ENCODE peak calls at places on chromosomes 4 and X, in four cellular contexts. P is stimulated activated CD4-positive, alpha-beta T cell treated with anti-CD3 and anti-CD28 coated beads, Interleukin-4, amount 100 ng/mL, for 1 hour; B is lower leg skin; Z is NCI-H2081. T is an unnamed sample.

GRCh38 chrX:426881-427280 is 40.2 kb upstream of the PPP2R3B start:
- DNase-seq in B (no peak), Z (no peak), P (no peak), T (no peak)

GRCh38 chr4:1201851-1202525 is 29.6 kb upstream of the SPON2 start:
- DNase-seq in P (peak; percentile 62), Z (no peak), B (peak; percentile 73), T (no peak)

GRCh38 chr4:177484613-177485021 is 42.4 kb upstream of the AGA start:
- DNase-seq in P (no peak), B (no peak), Z (no peak), T (no peak)

GRCh38 chr4:83830138-83830537 is 294.2 kb downstream of the GPAT3 start:
- DNase-seq in B (no peak), P (no peak), Z (peak; percentile 20), T (no peak)

GRCh38 chrX:107565005-107565404 is 63.3 kb upstream of the PRPS1 start:
- DNase-seq in B (no peak), Z (no peak), P (no peak), T (no peak)

GRCh38 chrX:3550160-3550765 is 163.2 kb downstream of the PRKX start:
- DNase-seq in P (no peak), Z (no peak), B (peak; percentile 14), T (no peak)

GRCh38 chr4:134624365-134624764 is 422.8 kb upstream of the PABPC4L start:
- DNase-seq in P (no peak), Z (no peak), B (no peak), T (no peak)

GRCh38 chr4:64497526-64497925 is 88.3 kb upstream of the TECRL start:
- DNase-seq in Z (no peak), B (no peak), P (no peak), T (no peak)

GRCh38 chrX:78314561-78314960 is 12.8 kb downstream of the CYSLTR1 start:
- DNase-seq in B (no peak), P (peak; percentile 16), Z (no peak), T (no peak)

GRCh38 chrX:33336783-33337182 is 125.4 kb upstream of the DMD start:
- DNase-seq in B (no peak), P (no peak), Z (peak; percentile 37), T (no peak)

GRCh38 chr4:169254546-169254983 is 16.2 kb downstream of the SH3RF1 start:
- DNase-seq in P (no peak), B (no peak), Z (no peak), T (no peak)

GRCh38 chr4:129926936-129927335 is 831.0 kb downstream of the C4orf33 start:
- DNase-seq in P (no peak), B (no peak), Z (no peak), T (no peak)

GRCh38 chrX:23228454-23228853 is 106.2 kb upstream of the PTCHD1 start:
- DNase-seq in Z (no peak), P (no peak), B (no peak), T (no peak)

GRCh38 chrX:119996600-119997524 is 53.3 kb upstream of the NKAP start:
- DNase-seq in P (no peak), B (no peak), Z (no peak), T (no peak)

GRCh38 chr4:68905598-68906237 is 45.9 kb downstream of the UGT2A3 start:
- DNase-seq in B (no peak), Z (peak; percentile 2), P (no peak), T (no peak)

GRCh38 chr4:5635826-5636196 is 72.5 kb downstream of the EVC2 start:
- DNase-seq in Z (no peak), B (no peak), P (no peak), T (no peak)

GRCh38 chrX:119502727-119503483 is 34.7 kb downstream of the SLC25A5 start:
- DNase-seq in B (peak; percentile 45), Z (peak; percentile 75), P (no peak), T (peak; percentile 54)

GRCh38 chr4:103626296-103626695 is 93.5 kb downstream of the TACR3 start:
- DNase-seq in Z (no peak), P (no peak), B (no peak), T (no peak)

GRCh38 chr4:3229964-3230363 is 19.0 kb upstream of the MSANTD1 start:
- DNase-seq in Z (no peak), P (no peak), B (no peak), T (no peak)

GRCh38 chr4:169139013-169139412 is 129.0 kb upstream of the CBR4 start:
- DNase-seq in Z (no peak), B (no peak), P (no peak), T (no peak)

GRCh38 chr4:143286733-143287570 is 49.7 kb upstream of the GAB1 start:
- DNase-seq in P (no peak), Z (no peak), B (no peak), T (no peak)

GRCh38 chr4:30537462-30537861 is 182.7 kb upstream of the PCDH7 start:
- DNase-seq in Z (no peak), B (no peak), P (no peak), T (no peak)

GRCh38 chr4:83272900-83273299 is 11.7 kb downstream of the COQ2 start:
- DNase-seq in P (no peak), B (no peak), Z (no peak), T (no peak)

GRCh38 chrX:132023896-132024386 is 839 bp downstream of the STK26 start:
- DNase-seq in B (no peak), P (peak; percentile 45), Z (peak; percentile 36), T (no peak)

GRCh38 chr4:22077571-22077970 is 129.0 kb upstream of the KCNIP4 start:
- DNase-seq in Z (no peak), B (no peak), P (no peak), T (no peak)

GRCh38 chr4:3710451-3711182 is 55.6 kb upstream of the ADRA2C start:
- DNase-seq in B (no peak), Z (no peak), P (no peak), T (no peak)

GRCh38 chr4:145544998-145545397 is 63.3 kb downstream of the SMAD1 start:
- DNase-seq in Z (no peak), B (no peak), P (no peak), T (no peak)

GRCh38 chrX:23756165-23756564 is 13.1 kb upstream of the ACOT9 start:
- DNase-seq in Z (peak; percentile 17), P (peak; percentile 43), B (peak; percentile 17), T (peak; percentile 32)

GRCh38 chr4:1711055-1711905 is 839 bp downstream of the SLBP start:
- DNase-seq in P (peak; percentile 33), B (no peak), Z (no peak), T (no peak)

GRCh38 chrX:51931761-51932160 is 38.3 kb downstream of the MAGED1 start:
- DNase-seq in B (peak; percentile 10), P (no peak), Z (no peak), T (no peak)

GRCh38 chr4:94814237-94814636 is 56.5 kb downstream of the BMPR1B start:
- DNase-seq in B (no peak), P (no peak), Z (no peak), T (no peak)

GRCh38 chr4:170001688-170002267 is 24.4 kb downstream of the MFAP3L start:
- DNase-seq in Z (peak; percentile 12), P (no peak), B (no peak), T (no peak)

GRCh38 chr4:1244081-1244977 is 4.6 kb downstream of the CTBP1 start:
- DNase-seq in P (no peak), Z (no peak), B (no peak), T (no peak)

GRCh38 chr4:70734168-70734954 is 12.6 kb downstream of the RUFY3 start:
- DNase-seq in B (no peak), P (no peak), Z (no peak), T (no peak)

GRCh38 chr4:67680568-67681222 is 20.3 kb downstream of the UBA6 start:
- DNase-seq in P (no peak), B (no peak), Z (no peak), T (no peak)

GRCh38 chrX:123186796-123187195 is 2.7 kb downstream of the GRIA3 start:
- DNase-seq in Z (no peak), P (no peak), B (no peak), T (no peak)

GRCh38 chrX:9231491-9231890 is 197.6 kb upstream of the FAM9B start:
- DNase-seq in P (no peak), B (no peak), Z (no peak), T (no peak)

GRCh38 chrX:44054863-44055601 is 81.8 kb upstream of the NDP start:
- DNase-seq in B (no peak), P (no peak), Z (no peak), T (no peak)

T was measured in NCI-H2107.